ENCODE peak calls at places on chromosomes 16 and 17, in six cellular contexts. S, Q, M, W, U and Z are unnamed samples.

GRCh38 chr17:44933824-44934744 is 13.5 kb downstream of the KIF18B start:
- DNase-seq in S (no peak), Q (peak), M (no peak), W (no peak), U (no peak), Z (no peak)

GRCh38 chr16:72596373-72596772 is 424.4 kb upstream of the PMFBP1 start:
- DNase-seq in S (no peak), Q (no peak), M (no peak), W (no peak), U (no peak), Z (no peak)

GRCh38 chr16:63461248-63461841 is 1425.1 kb upstream of the CDH8 start:
- DNase-seq in S (peak), Q (peak), M (no peak), W (peak), U (peak), Z (no peak)

GRCh38 chr17:45019177-45019711 is 32.2 kb downstream of the DCAKD start:
- DNase-seq in S (peak), Q (peak), M (no peak), W (no peak), U (no peak), Z (peak)

GRCh38 chr17:75181608-75182318 is 996 bp downstream of the SUMO2 start:
- DNase-seq in S (peak), Q (peak), M (no peak), W (no peak), U (no peak), Z (no peak)

GRCh38 chr17:47695664-47696376 is 1.9 kb downstream of the TBKBP1 start:
- DNase-seq in S (no peak), Q (no peak), M (no peak), W (peak), U (no peak), Z (no peak)

GRCh38 chr17:30366536-30366935 is 12.2 kb upstream of the CPD start:
- DNase-seq in S (no peak), Q (no peak), M (no peak), W (no peak), U (no peak), Z (no peak)

GRCh38 chr17:1384881-1385280 is 15.1 kb downstream of the YWHAE start:
- DNase-seq in S (no peak), Q (no peak), M (no peak), W (no peak), U (no peak), Z (no peak)

GRCh38 chr17:3032258-3033247 is 30.9 kb downstream of the OR1D5 start:
- DNase-seq in S (no peak), Q (no peak), M (no peak), W (peak), U (no peak), Z (no peak)

GRCh38 chr16:63458842-63459241 is 1422.6 kb upstream of the CDH8 start:
- DNase-seq in S (no peak), Q (no peak), M (no peak), W (no peak), U (no peak), Z (no peak)

GRCh38 chr16:67685388-67686112 is 18.9 kb downstream of the C16orf86 start:
- DNase-seq in S (no peak), Q (no peak), M (no peak), W (no peak), U (no peak), Z (no peak)

GRCh38 chr17:36600936-36601302 is 464 bp upstream of the MRM1 start:
- DNase-seq in S (no peak), Q (no peak), M (no peak), W (no peak), U (no peak), Z (no peak)

GRCh38 chr17:74008196-74008595 is 195.3 kb upstream of the RPL38 start:
- DNase-seq in S (peak), Q (peak), M (no peak), W (peak), U (peak), Z (no peak)

GRCh38 chr17:47871048-47871447 is 20.1 kb upstream of the SP6 start:
- DNase-seq in S (no peak), Q (no peak), M (no peak), W (no peak), U (no peak), Z (no peak)

GRCh38 chr17:49817993-49818392 is 29.5 kb downstream of the KAT7 start:
- DNase-seq in S (no peak), Q (no peak), M (no peak), W (no peak), U (no peak), Z (no peak)

GRCh38 chr16:945271-946047 is 25.3 kb downstream of the LMF1 start:
- DNase-seq in S (no peak), Q (no peak), M (no peak), W (no peak), U (no peak), Z (peak)

GRCh38 chr17:7558544-7559306 is at the start of gene TNFSF13:
- DNase-seq in S (no peak), Q (peak), M (no peak), W (no peak), U (no peak), Z (no peak)

GRCh38 chr16:84950906-84951305 is 60.4 kb downstream of the ZDHHC7 start:
- DNase-seq in S (peak), Q (peak), M (no peak), W (no peak), U (peak), Z (peak)

GRCh38 chr16:84115919-84116719 is 623 bp downstream of the MBTPS1 start:
- DNase-seq in S (peak), Q (no peak), M (no peak), W (no peak), U (peak), Z (peak)

GRCh38 chr17:13044713-13045112 is 26.9 kb upstream of the ELAC2 start:
- DNase-seq in S (no peak), Q (peak), M (no peak), W (no peak), U (no peak), Z (no peak)

GRCh38 chr17:7842950-7843535 is 9.0 kb downstream of the KDM6B start:
- DNase-seq in S (peak), Q (no peak), M (no peak), W (peak), U (peak), Z (peak)

GRCh38 chr16:77555781-77556180 is 120.9 kb upstream of the ADAMTS18 start:
- DNase-seq in S (no peak), Q (no peak), M (no peak), W (no peak), U (no peak), Z (no peak)

GRCh38 chr17:74601944-74602572 is 10.0 kb upstream of the CD300LD start:
- DNase-seq in S (peak), Q (peak), M (no peak), W (peak), U (peak), Z (peak)

GRCh38 chr16:4376126-4376819 is 4.6 kb downstream of the VASN start:
- DNase-seq in S (no peak), Q (peak), M (no peak), W (no peak), U (no peak), Z (no peak)

GRCh38 chr17:66542967-66543525 is 240.6 kb downstream of the PRKCA start:
- DNase-seq in S (no peak), Q (no peak), M (no peak), W (no peak), U (peak), Z (no peak)

GRCh38 chr17:42422958-42423712 is at the start of gene CAVIN1:
- DNase-seq in S (peak), Q (peak), M (no peak), W (peak), U (peak), Z (no peak)

GRCh38 chr17:410674-411401 is 58.2 kb upstream of the RPH3AL start:
- DNase-seq in S (peak), Q (peak), M (no peak), W (peak), U (no peak), Z (peak)

GRCh38 chr16:9256196-9256595 is 164.8 kb downstream of the HAPSTR1 start:
- DNase-seq in S (peak), Q (peak), M (no peak), W (peak), U (peak), Z (no peak)

GRCh38 chr17:33154869-33155455 is 138.1 kb downstream of the ASIC2 start:
- DNase-seq in S (no peak), Q (no peak), M (no peak), W (no peak), U (no peak), Z (no peak)

GRCh38 chr17:29165800-29166506 is 14.2 kb downstream of the MYO18A start:
- DNase-seq in S (no peak), Q (no peak), M (no peak), W (no peak), U (no peak), Z (no peak)

GRCh38 chr16:81940781-81941560 is 70.3 kb downstream of the SDR42E1 start:
- DNase-seq in S (peak), Q (peak), M (no peak), W (peak), U (peak), Z (no peak)
- TF ChIP-seq CTCF in S (peak), Q (peak), M (peak), W (peak), U (peak), Z (peak)

GRCh38 chr17:80862978-80863377 is 128.7 kb upstream of the CHMP6 start:
- DNase-seq in S (no peak), Q (no peak), M (no peak), W (no peak), U (no peak), Z (no peak)

GRCh38 chr17:80863626-80864025 is 128.0 kb upstream of the CHMP6 start:
- DNase-seq in S (no peak), Q (no peak), M (no peak), W (no peak), U (no peak), Z (no peak)

GRCh38 chr17:80868022-80868609 is 123.5 kb upstream of the CHMP6 start:
- DNase-seq in S (no peak), Q (no peak), M (no peak), W (no peak), U (no peak), Z (no peak)

GRCh38 chr17:80864751-80865150 is 126.9 kb upstream of the CHMP6 start:
- DNase-seq in S (no peak), Q (no peak), M (no peak), W (no peak), U (no peak), Z (no peak)

GRCh38 chr17:80866050-80866793 is 125.4 kb upstream of the CHMP6 start:
- DNase-seq in S (peak), Q (peak), M (peak), W (peak), U (peak), Z (peak)
- TF ChIP-seq GABPA in S (no peak), Q (no peak), M (no peak), W (peak), U (no peak), Z (no peak)

GRCh38 chr16:24504467-24505345 is 34.7 kb upstream of the RBBP6 start:
- DNase-seq in S (peak), Q (peak), M (peak), W (peak), U (peak), Z (peak)
- TF ChIP-seq CTCF in S (peak), Q (peak), M (peak), W (peak), U (peak), Z (peak)

GRCh38 chr17:64418506-64419339 is 28.1 kb upstream of the PECAM1 start:
- DNase-seq in S (peak), Q (peak), M (no peak), W (peak), U (peak), Z (no peak)
- TF ChIP-seq GABPA in S (no peak), Q (no peak), M (no peak), W (no peak), U (no peak), Z (no peak)

GRCh38 chr16:8048433-8048832 is 541.9 kb downstream of the TMEM114 start:
- DNase-seq in S (no peak), Q (no peak), M (no peak), W (no peak), U (no peak), Z (no peak)

GRCh38 chr16:8047711-8048110 is 542.6 kb downstream of the TMEM114 start:
- DNase-seq in S (no peak), Q (no peak), M (no peak), W (no peak), U (no peak), Z (no peak)

GRCh38 chr16:8044796-8045195 is 545.5 kb downstream of the TMEM114 start:
- DNase-seq in S (no peak), Q (no peak), M (no peak), W (no peak), U (no peak), Z (no peak)
- TF ChIP-seq CTCF in S (no peak), Q (no peak), M (no peak), W (no peak), U (no peak), Z (no peak)

DNA sequence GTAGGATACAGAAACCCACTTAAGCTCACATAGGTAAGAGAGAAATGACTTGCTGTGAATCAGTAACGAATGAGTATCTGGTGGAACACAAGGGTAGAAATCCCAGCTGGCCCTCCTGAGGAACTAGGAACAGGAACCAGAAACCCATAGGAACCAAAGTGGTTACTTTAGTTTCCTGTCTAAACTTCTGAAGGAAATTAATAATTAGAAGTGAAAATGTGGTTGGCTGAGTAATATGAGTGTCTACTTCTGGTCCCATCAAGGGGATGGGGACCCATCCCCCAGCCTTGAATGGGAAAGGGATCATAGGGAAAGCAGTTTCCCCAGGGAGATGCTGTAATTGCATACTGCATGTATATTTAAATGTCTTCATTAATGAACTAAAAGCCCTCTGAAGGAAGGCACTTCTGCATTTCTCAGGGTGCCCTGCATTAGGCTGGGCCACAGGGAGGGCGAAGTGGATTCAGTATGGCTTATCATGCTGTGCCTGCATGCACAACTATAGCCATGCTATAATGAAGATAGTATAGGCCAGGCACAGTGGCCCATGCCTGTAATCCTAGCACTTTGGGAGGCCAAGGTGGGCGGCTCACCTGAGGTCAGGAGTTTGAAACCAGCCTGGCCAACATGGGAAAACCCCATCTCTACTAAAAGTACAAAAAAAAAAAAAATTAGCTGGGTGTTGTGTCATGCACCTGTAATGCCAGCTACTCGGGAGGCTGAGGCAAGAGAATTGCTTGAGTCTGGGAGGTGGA is 45.6 kb downstream of the CYB5B start:
- DNase-seq in S (no peak), Q (no peak), M (peak), W (no peak), U (no peak), Z (peak)
- TF ChIP-seq GABPA in S (no peak), Q (no peak), M (no peak), W (no peak), U (no peak), Z (no peak)

GRCh38 chr17:76384987-76385891 is 830 bp downstream of the SPHK1 start:
- DNase-seq in S (peak), Q (peak), M (no peak), W (peak), U (peak), Z (no peak)
- TF ChIP-seq CTCF in S (no peak), Q (no peak), M (no peak), W (no peak), U (no peak), Z (no peak)